ENCODE peak calls at places on chromosome 9, in nine cellular contexts. One of them, this sample, is unnamed.

GRCh38 chr9:78303377-78304062 is 6.6 kb downstream of the PSAT1 start:
- DNase-seq in coronary artery: no peak
- DNase-seq in OCI-LY7: no peak
- DNase-seq in suprapubic skin: no peak
- DNase-seq in body of pancreas: peak; percentile 83
- DNase-seq in PC-9: no peak
- DNase-seq in HCT116: no peak
- DNase-seq in breast epithelium: no peak
- DNase-seq in uterus: no peak
- DNase-seq in this sample: no peak

GRCh38 chr9:123419721-123420559 is 63.9 kb downstream of the CRB2 start:
- DNase-seq in OCI-LY7: no peak
- DNase-seq in body of pancreas: no peak
- DNase-seq in breast epithelium: peak; percentile 43
- DNase-seq in HCT116: no peak
- DNase-seq in uterus: no peak
- DNase-seq in PC-9: no peak
- DNase-seq in suprapubic skin: no peak
- DNase-seq in coronary artery: no peak
- DNase-seq in this sample: no peak

GRCh38 chr9:99878651-99879050 is 27.8 kb upstream of the STX17 start:
- DNase-seq in breast epithelium: no peak
- DNase-seq in suprapubic skin: no peak
- DNase-seq in HCT116: no peak
- DNase-seq in PC-9: no peak
- DNase-seq in uterus: no peak
- DNase-seq in OCI-LY7: no peak
- DNase-seq in coronary artery: no peak
- DNase-seq in body of pancreas: no peak
- DNase-seq in this sample: no peak

GRCh38 chr9:107932601-107933000 is 443.0 kb upstream of the KLF4 start:
- DNase-seq in breast epithelium: no peak
- DNase-seq in coronary artery: no peak
- DNase-seq in suprapubic skin: no peak
- DNase-seq in uterus: no peak
- DNase-seq in PC-9: no peak
- DNase-seq in OCI-LY7: no peak
- DNase-seq in body of pancreas: no peak
- DNase-seq in HCT116: no peak
- DNase-seq in this sample: no peak

GRCh38 chr9:72772641-72773040 is 180.2 kb downstream of the ALDH1A1 start:
- DNase-seq in uterus: no peak
- DNase-seq in HCT116: no peak
- DNase-seq in body of pancreas: no peak
- DNase-seq in OCI-LY7: no peak
- DNase-seq in breast epithelium: no peak
- DNase-seq in suprapubic skin: no peak
- DNase-seq in coronary artery: no peak
- DNase-seq in PC-9: no peak
- DNase-seq in this sample: no peak

GRCh38 chr9:126861707-126862460 is 1.4 kb downstream of the ZBTB34 start:
- DNase-seq in PC-9: no peak
- DNase-seq in uterus: no peak
- DNase-seq in suprapubic skin: no peak
- DNase-seq in OCI-LY7: peak; percentile 62
- DNase-seq in HCT116: no peak
- DNase-seq in coronary artery: no peak
- DNase-seq in breast epithelium: no peak
- DNase-seq in body of pancreas: no peak
- DNase-seq in this sample: no peak

GRCh38 chr9:108150736-108151135 is 661.2 kb upstream of the KLF4 start:
- DNase-seq in suprapubic skin: peak; percentile 81
- DNase-seq in breast epithelium: no peak
- DNase-seq in PC-9: no peak
- DNase-seq in HCT116: no peak
- DNase-seq in coronary artery: no peak
- DNase-seq in uterus: no peak
- DNase-seq in body of pancreas: no peak
- DNase-seq in OCI-LY7: no peak
- DNase-seq in this sample: no peak

GRCh38 chr9:2802494-2802921 is 41.4 kb downstream of the PUM3 start:
- DNase-seq in OCI-LY7: no peak
- DNase-seq in uterus: no peak
- DNase-seq in body of pancreas: no peak
- DNase-seq in PC-9: no peak
- DNase-seq in coronary artery: no peak
- DNase-seq in HCT116: no peak
- DNase-seq in suprapubic skin: no peak
- DNase-seq in breast epithelium: no peak
- DNase-seq in this sample: no peak

GRCh38 chr9:27467486-27467885 is 56.6 kb upstream of the IFNK start:
- DNase-seq in OCI-LY7: no peak
- DNase-seq in body of pancreas: no peak
- DNase-seq in HCT116: no peak
- DNase-seq in PC-9: no peak
- DNase-seq in coronary artery: no peak
- DNase-seq in suprapubic skin: no peak
- DNase-seq in uterus: no peak
- DNase-seq in breast epithelium: no peak
- DNase-seq in this sample: no peak

GRCh38 chr9:76257224-76257794 is 136.9 kb downstream of the RFK start:
- DNase-seq in suprapubic skin: no peak
- DNase-seq in coronary artery: no peak
- DNase-seq in breast epithelium: no peak
- DNase-seq in HCT116: no peak
- DNase-seq in uterus: peak; percentile 56
- DNase-seq in body of pancreas: no peak
- DNase-seq in PC-9: no peak
- DNase-seq in OCI-LY7: no peak
- DNase-seq in this sample: no peak

GRCh38 chr9:4105183-4105582 is 194.7 kb downstream of the GLIS3 start:
- DNase-seq in body of pancreas: no peak
- DNase-seq in uterus: no peak
- DNase-seq in HCT116: no peak
- DNase-seq in breast epithelium: no peak
- DNase-seq in PC-9: no peak
- DNase-seq in suprapubic skin: no peak
- DNase-seq in coronary artery: no peak
- DNase-seq in OCI-LY7: no peak
- DNase-seq in this sample: no peak

GRCh38 chr9:26391036-26391435 is 501.6 kb downstream of the CAAP1 start:
- DNase-seq in breast epithelium: no peak
- DNase-seq in suprapubic skin: no peak
- DNase-seq in coronary artery: no peak
- DNase-seq in HCT116: no peak
- DNase-seq in body of pancreas: no peak
- DNase-seq in uterus: no peak
- DNase-seq in PC-9: no peak
- DNase-seq in OCI-LY7: no peak
- DNase-seq in this sample: no peak

GRCh38 chr9:37966443-37967271 is 62.7 kb upstream of the SLC25A51 start:
- DNase-seq in breast epithelium: no peak
- DNase-seq in uterus: no peak
- DNase-seq in suprapubic skin: no peak
- DNase-seq in OCI-LY7: no peak
- DNase-seq in PC-9: no peak
- DNase-seq in body of pancreas: peak; percentile 75
- DNase-seq in HCT116: no peak
- DNase-seq in coronary artery: no peak
- DNase-seq in this sample: no peak

GRCh38 chr9:108680946-108681345 is 174.8 kb downstream of the ACTL7B start:
- DNase-seq in body of pancreas: no peak
- DNase-seq in coronary artery: peak; percentile 12
- DNase-seq in uterus: no peak
- DNase-seq in OCI-LY7: no peak
- DNase-seq in suprapubic skin: no peak
- DNase-seq in PC-9: no peak
- DNase-seq in HCT116: no peak
- DNase-seq in breast epithelium: no peak
- DNase-seq in this sample: no peak

GRCh38 chr9:84139296-84140100 is 158.9 kb downstream of the RMI1 start:
- DNase-seq in uterus: no peak
- DNase-seq in PC-9: peak; percentile 31
- DNase-seq in breast epithelium: no peak
- DNase-seq in OCI-LY7: peak; percentile 21
- DNase-seq in coronary artery: no peak
- DNase-seq in suprapubic skin: no peak
- DNase-seq in HCT116: no peak
- DNase-seq in body of pancreas: peak; percentile 23
- DNase-seq in this sample: no peak

GRCh38 chr9:38226491-38226951 is 157.5 kb upstream of the SHB start:
- DNase-seq in coronary artery: no peak
- DNase-seq in suprapubic skin: no peak
- DNase-seq in uterus: no peak
- DNase-seq in HCT116: no peak
- DNase-seq in PC-9: peak; percentile 52
- DNase-seq in body of pancreas: no peak
- DNase-seq in OCI-LY7: no peak
- DNase-seq in breast epithelium: no peak
- DNase-seq in this sample: no peak

GRCh38 chr9:114633452-114634089 is 22.5 kb downstream of the TMEM268 start:
- DNase-seq in body of pancreas: no peak
- DNase-seq in OCI-LY7: no peak
- DNase-seq in PC-9: no peak
- DNase-seq in breast epithelium: no peak
- DNase-seq in HCT116: no peak
- DNase-seq in suprapubic skin: no peak
- DNase-seq in uterus: no peak
- DNase-seq in coronary artery: no peak
- DNase-seq in this sample: no peak

GRCh38 chr9:128145536-128145935 is 3.7 kb upstream of the LCN2 start:
- DNase-seq in OCI-LY7: no peak
- DNase-seq in body of pancreas: no peak
- DNase-seq in HCT116: no peak
- DNase-seq in coronary artery: no peak
- DNase-seq in PC-9: peak; percentile 85
- DNase-seq in suprapubic skin: no peak
- DNase-seq in uterus: no peak
- DNase-seq in breast epithelium: no peak
- DNase-seq in this sample: no peak

DNA sequence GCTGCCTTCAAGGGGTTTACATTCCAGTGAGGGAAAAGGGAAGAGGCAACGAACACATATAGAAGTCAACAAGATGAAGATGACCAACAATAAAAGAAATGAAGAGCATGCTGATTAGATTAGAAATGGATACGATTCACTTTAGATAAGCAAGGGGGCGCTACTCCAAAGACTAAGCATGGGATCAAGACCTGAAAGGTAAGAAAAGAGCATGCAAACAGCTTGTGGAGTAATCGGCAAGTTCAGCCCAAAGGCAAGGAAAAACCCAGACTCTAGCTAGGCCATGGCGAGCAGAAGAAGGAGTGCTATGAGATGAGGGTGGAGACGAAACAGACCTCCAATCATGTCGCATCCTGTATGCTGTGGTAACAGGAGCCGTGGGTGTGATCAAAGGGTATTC is 124.4 kb downstream of the FANCC start:
- DNase-seq in OCI-LY7: no peak
- DNase-seq in breast epithelium: no peak
- DNase-seq in suprapubic skin: no peak
- DNase-seq in body of pancreas: no peak
- DNase-seq in PC-9: no peak
- DNase-seq in HCT116: peak; percentile 12
- DNase-seq in coronary artery: no peak
- DNase-seq in uterus: no peak
- DNase-seq in this sample: no peak
- TF ChIP-seq CTCF in OCI-LY7: peak; percentile 60
- TF ChIP-seq CTCF in breast epithelium: no peak
- TF ChIP-seq CTCF in suprapubic skin: no peak
- TF ChIP-seq CTCF in body of pancreas: no peak
- TF ChIP-seq CTCF in PC-9: no peak
- TF ChIP-seq CTCF in HCT116: no peak
- TF ChIP-seq CTCF in coronary artery: no peak
- TF ChIP-seq CTCF in uterus: no peak
- TF ChIP-seq CTCF in this sample: peak; percentile 23

DNA sequence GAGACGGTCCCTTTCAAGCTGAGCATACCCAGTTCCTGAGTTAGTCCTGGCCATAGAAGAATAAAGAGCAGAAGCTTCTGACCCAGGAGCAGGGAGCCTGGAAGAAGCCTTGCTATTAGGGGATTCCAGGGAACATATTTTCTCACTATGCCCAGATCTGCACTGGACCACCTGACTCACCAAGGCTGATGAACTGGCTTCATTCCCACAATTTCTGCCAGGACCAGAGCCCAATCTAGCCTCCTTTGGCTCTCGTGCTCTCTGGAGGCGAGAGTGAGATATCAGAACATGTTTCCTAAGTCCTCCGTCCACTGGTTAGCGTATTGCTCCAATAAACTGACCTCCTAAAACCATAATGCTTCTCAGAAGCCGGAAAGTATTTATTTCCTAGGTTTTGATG is 9.9 kb downstream of the GABBR2 start:
- DNase-seq in body of pancreas: no peak
- DNase-seq in coronary artery: no peak
- DNase-seq in breast epithelium: no peak
- DNase-seq in OCI-LY7: no peak
- DNase-seq in suprapubic skin: no peak
- DNase-seq in HCT116: no peak
- DNase-seq in uterus: no peak
- DNase-seq in PC-9: no peak
- DNase-seq in this sample: no peak
- H3K27ac ChIP-seq in body of pancreas: no peak overlapping the region
- H3K27ac ChIP-seq in coronary artery: no peak overlapping the region
- H3K27ac ChIP-seq in breast epithelium: no peak overlapping the region
- H3K27ac ChIP-seq in OCI-LY7: no peak overlapping the region
- H3K27ac ChIP-seq in suprapubic skin: no peak overlapping the region
- H3K27ac ChIP-seq in HCT116: no peak overlapping the region
- H3K27ac ChIP-seq in uterus: no peak overlapping the region
- H3K27ac ChIP-seq in PC-9: no peak overlapping the region
- H3K27ac ChIP-seq in this sample: no peak overlapping the region

GRCh38 chr9:34578241-34579096 is 11.1 kb downstream of the CNTFR start:
- DNase-seq in suprapubic skin: no peak
- DNase-seq in PC-9: no peak
- DNase-seq in uterus: no peak
- DNase-seq in body of pancreas: no peak
- DNase-seq in OCI-LY7: no peak
- DNase-seq in HCT116: no peak
- DNase-seq in coronary artery: no peak
- DNase-seq in breast epithelium: no peak
- DNase-seq in this sample: peak; percentile 43
- H3K4me3 ChIP-seq in suprapubic skin: peak overlapping the region; percentile 40
- H3K4me3 ChIP-seq in PC-9: no peak overlapping the region
- H3K4me3 ChIP-seq in uterus: peak overlapping the region; percentile 30
- H3K4me3 ChIP-seq in body of pancreas: no peak overlapping the region
- H3K4me3 ChIP-seq in OCI-LY7: no peak overlapping the region
- H3K4me3 ChIP-seq in HCT116: no peak overlapping the region
- H3K4me3 ChIP-seq in coronary artery: peak overlapping the region; percentile 71
- H3K4me3 ChIP-seq in breast epithelium: peak overlapping the region; percentile 49
- H3K4me3 ChIP-seq in this sample: no peak overlapping the region

DNA sequence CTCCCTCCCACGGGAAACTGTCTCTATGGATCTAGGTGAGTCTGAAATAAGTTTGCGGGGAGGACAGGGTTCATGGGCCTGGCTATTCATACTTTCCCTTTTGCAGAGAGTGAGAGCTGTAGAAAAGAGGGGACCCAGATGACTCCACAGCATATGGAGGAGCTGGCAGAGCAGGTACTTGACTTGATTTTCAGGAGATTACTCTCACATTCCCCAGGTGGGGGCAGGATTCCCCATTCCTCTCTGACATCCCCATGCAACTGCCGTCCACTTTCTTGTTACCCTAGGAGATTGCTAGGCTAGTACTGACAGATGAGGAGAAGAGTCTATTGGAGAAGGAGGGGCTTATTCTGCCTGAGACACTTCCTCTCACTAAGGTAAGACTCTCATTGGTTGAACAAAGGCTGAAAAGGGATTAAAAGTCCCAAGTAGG is 659 bp downstream of the CREB3 start:
- DNase-seq in HCT116: peak; percentile 79
- DNase-seq in coronary artery: no peak
- DNase-seq in uterus: no peak
- DNase-seq in breast epithelium: no peak
- DNase-seq in PC-9: peak; percentile 53
- DNase-seq in suprapubic skin: no peak
- DNase-seq in OCI-LY7: peak; percentile 47
- DNase-seq in body of pancreas: no peak
- DNase-seq in this sample: peak; percentile 52
- TF ChIP-seq CTCF in HCT116: no peak
- TF ChIP-seq CTCF in coronary artery: no peak
- TF ChIP-seq CTCF in uterus: no peak
- TF ChIP-seq CTCF in breast epithelium: no peak
- TF ChIP-seq CTCF in PC-9: no peak
- TF ChIP-seq CTCF in suprapubic skin: no peak
- TF ChIP-seq CTCF in OCI-LY7: peak; percentile 56
- TF ChIP-seq CTCF in body of pancreas: no peak
- TF ChIP-seq CTCF in this sample: peak; percentile 3

This sample was measured in brain microvascular endothelial cell.